ENCODE peak calls at places on chromosomes 12 and 14, in ten cellular contexts. E, D, N, Y, L, M, W, B, G and T are unnamed samples.

GRCh38 chr12:34294671-34295365 is 272.5 kb downstream of the ALG10 start:
- DNase-seq in E (no peak), G (no peak), M (no peak), W (no peak), L (no peak), D (no peak), N (no peak), B (no peak), Y (no peak), T (no peak)

GRCh38 chr12:124279846-124280360 is 15.0 kb upstream of the RFLNA start:
- DNase-seq in Y (no peak), E (no peak), W (no peak), G (peak), D (no peak), L (no peak), N (no peak), M (no peak), B (no peak), T (no peak)

GRCh38 chr12:19093218-19093617 is 36.3 kb upstream of the PLEKHA5 start:
- DNase-seq in M (no peak), B (no peak), E (no peak), D (no peak), G (no peak), N (peak), Y (no peak), L (no peak), W (no peak), T (no peak)

GRCh38 chr12:102811125-102811737 is 105.8 kb downstream of the PAH start:
- DNase-seq in N (no peak), D (no peak), W (no peak), Y (no peak), L (no peak), G (no peak), B (no peak), E (peak), M (no peak), T (no peak)

GRCh38 chr12:10301103-10301502 is 6.6 kb upstream of the KLRD1 start:
- DNase-seq in Y (no peak), N (no peak), W (no peak), B (no peak), E (no peak), G (no peak), D (no peak), L (no peak), M (no peak), T (no peak)

GRCh38 chr14:104891664-104892500 is 26.8 kb downstream of the CEP170B start:
- DNase-seq in L (no peak), Y (no peak), N (no peak), G (no peak), E (peak), M (no peak), B (peak), W (peak), D (no peak), T (no peak)

GRCh38 chr14:103449762-103450161 is 64.5 kb downstream of the MARK3 start:
- DNase-seq in M (no peak), E (no peak), W (no peak), G (no peak), N (no peak), L (no peak), Y (no peak), B (no peak), D (no peak), T (no peak)

GRCh38 chr14:75126121-75126544 is 715 bp downstream of the NEK9 start:
- DNase-seq in E (peak), B (no peak), W (no peak), L (no peak), M (no peak), G (no peak), N (no peak), Y (no peak), D (no peak), T (no peak)

GRCh38 chr14:26394114-26394855 is 203.5 kb downstream of the NOVA1 start:
- DNase-seq in D (no peak), W (no peak), B (no peak), E (no peak), G (no peak), N (no peak), L (no peak), M (no peak), Y (no peak), T (peak)

GRCh38 chr12:4434721-4435425 is 10.7 kb downstream of the FGF6 start:
- DNase-seq in B (no peak), W (no peak), N (no peak), E (peak), L (no peak), M (no peak), Y (no peak), D (no peak), G (no peak), T (no peak)

GRCh38 chr12:6934110-6934509 is 6.4 kb downstream of the ATN1 start:
- DNase-seq in G (no peak), B (no peak), Y (no peak), D (no peak), E (no peak), M (no peak), W (no peak), N (no peak), L (peak), T (no peak)

GRCh38 chr14:102202944-102203343 is 63.2 kb downstream of the WDR20 start:
- DNase-seq in N (no peak), Y (no peak), W (no peak), D (no peak), G (no peak), M (no peak), E (no peak), L (no peak), B (no peak), T (no peak)

GRCh38 chr12:51821423-51822260 is 26.9 kb downstream of the FIGNL2 start:
- DNase-seq in W (no peak), E (no peak), M (no peak), L (no peak), N (no peak), B (peak), G (no peak), D (peak), Y (no peak), T (no peak)

GRCh38 chr14:50599700-50600444 is 39.9 kb downstream of the ATL1 start:
- DNase-seq in B (no peak), L (peak), E (peak), W (no peak), M (no peak), D (no peak), G (no peak), Y (no peak), N (no peak), T (no peak)
- TF ChIP-seq CTCF in B (peak), L (peak), E (peak), W (peak), M (peak), D (peak), G (peak), Y (peak), N (peak), T (peak)

GRCh38 chr12:120115066-120115465 is 1.5 kb downstream of the RAB35 start:
- DNase-seq in B (no peak), M (no peak), L (no peak), G (no peak), Y (no peak), E (no peak), N (no peak), D (no peak), W (no peak), T (no peak)

GRCh38 chr12:120115692-120116442 is 686 bp downstream of the RAB35 start:
- DNase-seq in N (no peak), E (peak), M (no peak), Y (no peak), G (no peak), W (no peak), D (no peak), L (peak), B (no peak), T (no peak)

GRCh38 chr12:120109570-120110267 is 6.8 kb downstream of the RAB35 start:
- DNase-seq in L (no peak), B (no peak), N (no peak), G (no peak), M (no peak), Y (no peak), W (no peak), D (no peak), E (no peak), T (no peak)

GRCh38 chr12:120106151-120106550 is 10.4 kb downstream of the RAB35 start:
- DNase-seq in Y (no peak), G (no peak), L (no peak), E (no peak), W (no peak), M (no peak), B (no peak), D (no peak), N (no peak), T (no peak)

GRCh38 chr12:120110550-120111501 is 5.7 kb downstream of the RAB35 start:
- DNase-seq in M (no peak), W (no peak), L (no peak), Y (peak), N (no peak), G (no peak), B (peak), D (peak), E (peak), T (no peak)
- TF ChIP-seq CTCF in M (no peak), W (no peak), L (no peak), Y (no peak), N (no peak), G (no peak), B (no peak), D (no peak), E (no peak), T (no peak)

GRCh38 chr12:24741216-24741615 is 207.7 kb downstream of the BCAT1 start:
- DNase-seq in G (no peak), D (no peak), W (no peak), L (no peak), B (no peak), M (no peak), Y (no peak), N (no peak), E (no peak), T (no peak)
- TF ChIP-seq CTCF in G (no peak), D (no peak), W (no peak), L (no peak), B (no peak), M (no peak), Y (no peak), N (no peak), E (no peak), T (no peak)

DNA sequence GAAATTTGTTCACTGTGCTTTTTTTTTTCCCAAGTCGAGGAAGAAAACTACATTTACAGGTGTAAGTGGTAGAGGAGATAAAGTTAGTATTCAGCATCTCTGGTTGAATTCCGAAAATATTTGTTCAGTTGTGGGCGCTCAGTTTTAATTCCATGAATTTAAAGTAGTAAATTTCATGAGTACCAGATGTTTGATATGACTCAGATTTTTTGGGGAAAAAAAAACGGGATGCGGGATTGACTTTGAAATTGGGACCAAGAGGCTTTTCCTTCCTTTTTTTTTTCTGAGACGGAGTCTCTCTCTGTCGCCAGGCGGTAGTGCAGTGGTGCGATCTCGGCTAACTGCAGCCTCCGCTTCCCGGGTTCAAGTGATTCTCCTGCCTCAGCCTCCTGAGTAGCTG is 1.6 kb downstream of the TULP3 start:
- DNase-seq in Y (no peak), D (no peak), G (no peak), W (no peak), M (no peak), L (no peak), B (no peak), E (no peak), N (no peak), T (no peak)
- TF ChIP-seq CTCF in Y (no peak), D (no peak), G (no peak), W (no peak), M (no peak), L (no peak), B (no peak), E (no peak), N (no peak), T (no peak)

GRCh38 chr12:94145231-94145979 is 3.0 kb upstream of the PLXNC1 start:
- DNase-seq in N (no peak), M (no peak), D (no peak), Y (no peak), B (no peak), E (peak), G (no peak), W (no peak), L (peak), T (peak)
- TF ChIP-seq CTCF in N (peak), M (peak), D (no peak), Y (peak), B (peak), E (peak), G (peak), W (no peak), L (peak), T (peak)

DNA sequence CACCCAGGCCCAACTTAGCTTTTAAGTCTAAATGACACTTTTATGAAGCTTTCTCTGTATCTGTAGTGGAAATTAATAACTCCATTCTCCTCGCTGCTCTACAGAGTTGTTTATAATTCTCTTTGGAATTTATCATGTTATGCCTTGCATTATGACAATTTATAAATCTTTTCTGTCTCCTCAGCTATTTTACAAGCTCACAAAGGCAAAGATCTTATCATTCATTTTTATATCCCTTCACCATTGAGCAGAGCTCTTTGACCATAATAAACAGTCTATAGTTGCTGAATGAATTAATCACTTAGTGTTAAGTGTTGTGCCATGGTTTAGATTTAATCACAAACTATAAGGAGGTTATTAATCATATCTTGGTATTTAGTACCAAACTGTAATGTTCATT is 126.3 kb downstream of the NAV3 start:
- DNase-seq in Y (no peak), W (no peak), M (no peak), E (no peak), L (no peak), G (no peak), B (no peak), D (no peak), N (no peak), T (no peak)
- TF ChIP-seq CTCF in Y (no peak), W (no peak), M (no peak), E (no peak), L (no peak), G (no peak), B (no peak), D (no peak), N (no peak), T (no peak)

DNA sequence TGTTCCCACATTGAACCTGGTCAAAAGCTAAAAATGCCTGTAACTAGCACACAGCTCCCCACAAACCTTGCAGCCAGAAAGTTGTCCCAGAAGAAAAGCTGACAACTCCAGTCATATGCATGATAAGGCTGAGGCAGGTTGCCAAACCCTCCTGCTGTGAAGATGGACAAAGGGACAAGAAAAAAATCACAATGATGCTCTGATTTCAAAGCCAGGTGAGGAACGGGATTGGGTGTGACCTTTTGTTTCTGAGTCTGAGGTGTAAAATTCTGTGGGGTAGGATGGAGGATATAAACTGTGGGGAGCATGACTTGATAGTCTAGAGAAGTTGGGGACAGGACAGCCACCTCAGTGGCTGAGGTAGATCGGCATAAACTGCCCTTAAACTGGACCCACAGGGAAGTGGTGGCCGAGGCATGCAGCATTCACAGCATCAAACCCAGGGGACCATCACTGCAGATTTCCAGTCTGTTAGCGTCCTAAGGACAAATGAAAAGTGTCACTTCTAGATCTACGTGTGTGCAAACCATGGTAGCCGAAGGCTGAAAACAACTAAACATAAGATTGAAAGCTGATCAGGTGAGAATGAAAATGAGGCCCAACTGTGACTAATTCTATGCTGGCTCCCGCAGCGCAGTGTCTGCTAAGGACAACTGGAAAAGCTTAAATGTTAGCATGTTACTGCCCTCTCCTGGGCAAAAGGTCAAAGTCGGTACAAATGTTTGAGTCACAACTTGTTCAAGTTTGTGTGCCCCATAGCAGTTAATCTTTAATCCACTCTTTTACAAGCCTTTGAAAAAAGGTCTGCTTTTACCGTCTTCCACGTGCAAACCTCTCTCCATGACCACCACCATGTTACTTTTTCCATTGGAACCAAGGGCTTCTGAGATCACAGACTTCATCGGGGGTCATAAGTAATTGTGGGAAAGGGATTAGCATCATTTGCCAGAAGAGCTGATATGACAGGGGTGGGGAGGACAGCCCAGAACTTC is 39.8 kb downstream of the GRIN2B start:
- DNase-seq in W (no peak), G (no peak), Y (no peak), L (peak), D (no peak), M (no peak), E (peak), N (no peak), B (no peak), T (no peak)
- TF ChIP-seq CTCF in W (no peak), G (no peak), Y (peak), L (peak), D (no peak), M (no peak), E (peak), N (no peak), B (no peak), T (no peak)

DNA sequence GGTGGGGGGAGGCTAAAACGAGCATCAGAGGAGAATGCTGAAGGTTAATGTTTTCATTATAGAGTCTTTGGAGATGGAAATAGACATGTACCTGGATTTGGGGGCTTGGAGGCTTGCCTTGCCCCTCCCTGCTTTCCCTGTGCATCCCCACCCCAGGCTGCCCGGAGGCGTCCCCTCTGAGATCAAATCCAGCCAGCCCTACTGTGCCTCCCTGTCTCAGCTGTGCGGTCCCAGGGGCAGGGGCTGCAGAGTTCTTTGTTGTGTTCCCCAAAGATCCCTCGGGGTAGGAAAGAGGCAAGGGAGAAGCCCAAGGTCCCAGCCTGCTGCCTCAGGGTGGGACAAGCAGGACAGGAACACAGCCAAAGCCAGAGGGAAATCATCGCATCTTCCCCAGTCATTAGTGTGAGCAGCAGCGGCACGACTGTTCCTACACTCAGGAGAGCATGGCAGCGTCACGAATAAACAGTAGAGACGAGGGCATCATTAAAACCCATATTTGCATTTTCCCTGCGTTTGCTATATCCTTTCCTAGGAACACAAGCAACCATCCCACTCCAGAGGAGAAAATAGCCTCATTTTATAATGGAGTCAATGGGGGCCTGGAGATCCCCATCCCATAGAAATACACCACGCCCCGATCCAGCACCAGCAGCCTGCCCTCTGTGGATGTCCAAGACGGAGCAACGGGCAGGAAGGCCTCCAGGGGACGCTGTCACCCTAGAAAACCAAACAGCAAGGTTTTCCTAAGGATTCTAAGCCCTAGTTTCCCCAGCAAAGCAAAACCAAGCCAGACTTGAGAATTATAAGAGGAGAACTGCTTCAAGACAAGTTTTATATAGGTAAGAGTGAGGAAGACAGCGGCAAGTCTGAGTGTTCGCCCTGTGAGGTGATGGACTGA is 32.4 kb downstream of the ANO2 start:
- DNase-seq in E (no peak), L (no peak), B (no peak), G (no peak), Y (no peak), N (no peak), M (no peak), D (no peak), W (no peak), T (no peak)
- TF ChIP-seq CTCF in E (peak), L (peak), B (no peak), G (no peak), Y (no peak), N (peak), M (no peak), D (no peak), W (no peak), T (peak)